ENCODE peak calls at places on chromosomes 6 and 20, in six cellular contexts. O, H, E, I, U and W are unnamed samples.

GRCh38 chr20:32252189-32252588 is 25.3 kb upstream of the KIF3B start:
- DNase-seq in U (no peak), O (no peak), I (no peak), H (no peak), E (no peak), W (no peak)

GRCh38 chr6:41878961-41879405 is 16.2 kb downstream of the USP49 start:
- DNase-seq in I (peak; percentile 83), H (no peak), E (no peak), U (peak; percentile 80), O (peak; percentile 62), W (no peak)

GRCh38 chr6:138554146-138554545 is 54.9 kb upstream of the NHSL1 start:
- DNase-seq in E (no peak), H (no peak), U (no peak), O (no peak), I (no peak), W (no peak)

GRCh38 chr20:46400253-46400652 is 6.2 kb downstream of the ELMO2 start:
- DNase-seq in O (peak; percentile 39), H (no peak), E (peak; percentile 40), I (peak; percentile 80), U (peak; percentile 86), W (peak; percentile 46)

GRCh38 chr6:166575190-166575589 is 11.3 kb downstream of the RAMACL start:
- DNase-seq in I (no peak), O (no peak), E (peak; percentile 52), H (no peak), U (peak; percentile 86), W (no peak)

GRCh38 chr6:107102414-107102805 is 12.9 kb downstream of the BEND3 start:
- DNase-seq in H (no peak), I (no peak), E (no peak), U (no peak), O (no peak), W (no peak)

GRCh38 chr6:42453649-42454427 is 2.1 kb upstream of the TRERF1 start:
- DNase-seq in E (peak; percentile 36), I (peak; percentile 39), U (peak; percentile 85), O (peak; percentile 18), H (peak; percentile 66), W (peak; percentile 76)

GRCh38 chr6:168713013-168713412 is 272.0 kb downstream of the SMOC2 start:
- DNase-seq in O (no peak), I (no peak), E (no peak), U (no peak), H (no peak), W (no peak)

GRCh38 chr6:2651966-2652365 is 98.8 kb downstream of the MYLK4 start:
- DNase-seq in U (no peak), O (no peak), H (no peak), I (no peak), E (no peak), W (no peak)

DNA sequence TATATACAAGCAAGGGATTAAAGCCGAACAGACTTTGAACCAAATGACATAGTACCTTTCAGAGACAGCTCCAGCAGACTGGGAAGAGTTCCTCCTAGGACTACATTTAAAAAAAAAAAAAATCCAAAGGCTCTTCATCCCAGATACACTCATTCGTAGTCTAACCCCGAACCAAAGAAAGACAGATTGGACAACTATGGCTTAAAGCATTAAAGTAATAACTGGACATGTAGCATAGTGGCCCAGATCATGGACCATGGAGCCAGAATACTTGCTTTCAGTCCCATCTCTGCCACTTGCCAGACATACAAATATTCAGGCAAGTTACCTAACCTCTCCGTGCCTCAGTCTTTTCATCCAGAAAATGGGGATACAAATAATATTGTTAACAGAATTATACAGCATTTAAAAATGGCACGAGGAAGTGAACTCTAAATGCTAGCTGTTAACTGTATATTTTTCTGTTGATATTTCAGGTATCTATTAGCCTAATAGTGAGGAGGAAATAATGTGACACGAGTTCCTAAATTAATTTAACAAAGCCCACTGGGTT is 123.7 kb downstream of the HIVEP2 start:
- DNase-seq in O (no peak), U (no peak), I (no peak), E (no peak), H (no peak), W (no peak)
- H3K27ac ChIP-seq in O (no peak overlapping the region), U (no peak overlapping the region), I (no peak overlapping the region), E (peak overlapping the region; percentile 93), H (no peak overlapping the region), W (no peak overlapping the region)

DNA sequence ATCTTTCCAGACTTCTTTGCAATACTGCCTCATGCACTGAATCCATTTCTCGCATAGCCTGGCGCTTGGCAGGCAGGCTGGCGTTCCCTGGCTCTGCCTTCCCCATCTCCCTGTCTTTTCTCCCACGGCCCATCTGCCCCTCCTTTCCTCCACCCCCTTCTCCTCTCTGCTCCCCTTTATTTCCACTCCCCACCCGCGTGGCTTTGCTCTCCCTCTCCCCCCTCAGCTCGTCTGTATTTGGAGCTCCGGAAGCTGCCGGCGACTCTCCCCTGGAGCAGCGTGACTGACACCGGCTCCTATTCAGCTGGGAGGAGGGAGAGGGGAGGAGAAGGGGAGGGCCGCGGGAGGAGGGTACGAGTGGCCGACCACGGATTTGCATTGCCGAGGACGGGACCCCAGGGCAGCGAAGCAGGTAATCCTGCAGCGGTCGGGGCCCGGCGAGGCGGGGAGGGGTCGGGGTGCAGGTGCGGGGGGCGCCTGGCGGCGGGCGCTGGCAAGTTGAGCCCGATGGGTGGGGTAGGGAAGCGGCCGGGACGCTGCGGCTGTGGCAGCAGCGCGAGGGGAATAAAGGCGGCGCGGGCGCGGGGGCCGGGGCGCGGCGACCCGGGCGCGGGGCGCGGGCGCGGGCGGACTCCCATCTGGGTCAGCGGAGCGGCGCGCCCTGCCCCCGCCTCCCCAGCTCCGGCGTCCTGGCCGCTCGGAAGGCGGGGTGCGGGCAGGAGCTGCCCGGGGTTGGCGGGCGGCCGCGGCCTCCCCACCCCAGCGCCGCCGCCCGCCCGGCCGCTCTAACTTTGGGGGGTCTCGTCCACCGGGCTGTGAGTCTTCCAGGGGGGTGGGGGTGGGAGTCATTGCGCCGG is at the start of gene CAP2:
- DNase-seq in H (peak; percentile 75), I (peak; percentile 59), E (peak; percentile 48), O (peak; percentile 58), U (peak; percentile 73), W (peak; percentile 82)
- H3K4me3 ChIP-seq in H (peak within 1 kb of the TSS; percentile 59), I (peak within 1 kb of the TSS; percentile 53), E (peak within 1 kb of the TSS; percentile 66), O (peak within 1 kb of the TSS; percentile 87), U (peak within 1 kb of the TSS; percentile 84), W (peak within 1 kb of the TSS; percentile 73)

DNA sequence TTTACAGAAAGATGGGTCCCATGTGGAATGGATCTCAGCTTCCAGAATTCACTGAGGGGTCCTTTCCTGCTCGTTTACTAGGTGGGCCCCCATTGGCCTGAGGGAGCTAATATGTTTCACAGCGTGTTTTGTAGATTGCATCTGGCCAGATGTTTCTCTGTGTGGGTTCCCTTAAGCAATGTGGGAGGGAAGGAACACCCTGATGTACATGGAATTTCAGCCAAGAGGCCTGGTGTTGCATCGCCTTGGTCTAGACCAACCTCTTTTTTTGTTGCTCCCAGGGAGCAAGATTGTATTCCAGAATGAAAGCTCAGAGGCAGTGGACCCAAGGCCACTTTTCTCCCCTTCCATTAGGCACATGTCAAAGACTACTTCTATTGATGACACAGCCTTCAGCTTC is 826.4 kb downstream of the MAFB start:
- DNase-seq in O (no peak), E (no peak), H (no peak), U (peak; percentile 37), I (no peak), W (no peak)
- H2AFZ ChIP-seq in O (no peak overlapping the region), E (no peak overlapping the region), H (no peak overlapping the region), U (no peak overlapping the region), I (no peak overlapping the region), W (no peak overlapping the region)

GRCh38 chr20:57126481-57127092 is 139.9 kb downstream of the BMP7 start:
- DNase-seq in U (no peak), H (no peak), I (no peak), O (peak; percentile 35), E (no peak), W (peak; percentile 63)
- H3K27ac ChIP-seq in U (no peak overlapping the region), H (no peak overlapping the region), I (no peak overlapping the region), O (no peak overlapping the region), E (no peak overlapping the region), W (peak overlapping the region; percentile 81)

GRCh38 chr6:125002090-125002741 is 40.0 kb downstream of the RNF217 start:
- DNase-seq in U (no peak), E (peak; percentile 61), H (peak; percentile 79), I (peak; percentile 30), O (peak; percentile 27), W (no peak)
- H3K4me3 ChIP-seq in U (no peak overlapping the region), E (peak overlapping the region; percentile 61), H (no peak overlapping the region), I (peak overlapping the region; percentile 22), O (no peak overlapping the region), W (no peak overlapping the region)

GRCh38 chr6:11012976-11013375 is 31.1 kb downstream of the ELOVL2 start:
- DNase-seq in I (no peak), O (no peak), H (no peak), E (no peak), U (no peak), W (no peak)

GRCh38 chr6:11012295-11012754 is 31.8 kb downstream of the ELOVL2 start:
- DNase-seq in H (no peak), E (no peak), U (no peak), I (no peak), O (no peak), W (no peak)

GRCh38 chr6:11013671-11014070 is 30.4 kb downstream of the ELOVL2 start:
- DNase-seq in U (no peak), I (no peak), H (no peak), O (no peak), E (no peak), W (no peak)

GRCh38 chr6:11009353-11009752 is 34.8 kb downstream of the ELOVL2 start:
- DNase-seq in E (no peak), U (peak; percentile 61), I (peak; percentile 61), H (no peak), O (peak; percentile 74), W (peak; percentile 31)

GRCh38 chr6:11011787-11012234 is 32.3 kb downstream of the ELOVL2 start:
- DNase-seq in U (peak; percentile 53), O (peak; percentile 64), I (no peak), E (no peak), H (no peak), W (peak; percentile 71)
- H2AFZ ChIP-seq in U (peak overlapping the region; percentile 39), O (no peak overlapping the region), I (peak overlapping the region; percentile 5), E (no peak overlapping the region), H (no peak overlapping the region), W (no peak overlapping the region)

DNA sequence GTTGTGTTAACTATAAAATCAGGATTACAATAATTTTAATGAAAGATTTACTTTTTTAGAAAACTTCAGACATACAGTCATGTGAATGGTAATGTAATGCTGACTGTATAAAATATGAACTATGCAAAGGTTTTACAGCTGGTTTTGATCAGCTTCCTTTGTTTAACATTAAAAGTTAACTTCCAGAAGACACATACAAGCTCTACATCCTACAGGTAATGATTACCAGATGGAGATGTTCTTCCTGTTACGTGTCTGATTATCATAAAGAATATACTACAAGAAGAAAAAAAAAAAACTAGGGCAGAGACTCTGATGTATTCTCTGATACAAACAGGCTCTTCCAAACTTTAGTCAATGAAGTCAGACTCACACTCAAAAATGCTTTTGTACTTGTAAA is 251.9 kb upstream of the RUNX2 start:
- DNase-seq in U (peak; percentile 57), O (no peak), H (no peak), E (no peak), I (peak; percentile 73), W (no peak)
- H3K27ac ChIP-seq in U (peak overlapping the region; percentile 87), O (no peak overlapping the region), H (no peak overlapping the region), E (no peak overlapping the region), I (no peak overlapping the region), W (no peak overlapping the region)